ENCODE peak calls at places on chromosomes 3 and 15, in six cellular contexts. One of them, this sample, is unnamed.

GRCh38 chr3:181264491-181264890 is 275.0 kb upstream of the DNAJC19 start:
- DNase-seq in HTR-8/SVneo: no peak
- DNase-seq in HEK293T: no peak
- DNase-seq in activated T-cell treated with anti-CD3 and anti-CD28 coated beads for 48 hours: no peak
- DNase-seq in fibroblast of gingiva: no peak
- DNase-seq in colonic mucosa: no peak
- DNase-seq in this sample: no peak

GRCh38 chr15:73352082-73352481 is 16.7 kb downstream of the HCN4 start:
- DNase-seq in HEK293T: no peak
- DNase-seq in fibroblast of gingiva: no peak
- DNase-seq in activated T-cell treated with anti-CD3 and anti-CD28 coated beads for 48 hours: no peak
- DNase-seq in colonic mucosa: no peak
- DNase-seq in HTR-8/SVneo: no peak
- DNase-seq in this sample: no peak

GRCh38 chr15:69395991-69396390 is 18.2 kb upstream of the KIF23 start:
- DNase-seq in fibroblast of gingiva: no peak
- DNase-seq in activated T-cell treated with anti-CD3 and anti-CD28 coated beads for 48 hours: no peak
- DNase-seq in colonic mucosa: no peak
- DNase-seq in HEK293T: no peak
- DNase-seq in HTR-8/SVneo: no peak
- DNase-seq in this sample: no peak

GRCh38 chr3:184537885-184538599 is 23.5 kb upstream of the EPHB3 start:
- DNase-seq in fibroblast of gingiva: no peak
- DNase-seq in activated T-cell treated with anti-CD3 and anti-CD28 coated beads for 48 hours: no peak
- DNase-seq in HEK293T: no peak
- DNase-seq in colonic mucosa: no peak
- DNase-seq in HTR-8/SVneo: no peak
- DNase-seq in this sample: no peak

GRCh38 chr3:122689587-122689986 is 8.9 kb downstream of the PARP14 start:
- DNase-seq in colonic mucosa: no peak
- DNase-seq in HEK293T: no peak
- DNase-seq in activated T-cell treated with anti-CD3 and anti-CD28 coated beads for 48 hours: no peak
- DNase-seq in HTR-8/SVneo: no peak
- DNase-seq in fibroblast of gingiva: no peak
- DNase-seq in this sample: no peak

GRCh38 chr15:42704492-42704926 is 32.4 kb downstream of the CDAN1 start:
- DNase-seq in HEK293T: peak; percentile 60
- DNase-seq in activated T-cell treated with anti-CD3 and anti-CD28 coated beads for 48 hours: peak; percentile 31
- DNase-seq in fibroblast of gingiva: peak; percentile 49
- DNase-seq in colonic mucosa: peak; percentile 68
- DNase-seq in HTR-8/SVneo: peak; percentile 74
- DNase-seq in this sample: peak; percentile 65

GRCh38 chr3:134822065-134822464 is 27.0 kb downstream of the EPHB1 start:
- DNase-seq in HTR-8/SVneo: no peak
- DNase-seq in fibroblast of gingiva: no peak
- DNase-seq in activated T-cell treated with anti-CD3 and anti-CD28 coated beads for 48 hours: no peak
- DNase-seq in colonic mucosa: no peak
- DNase-seq in HEK293T: no peak
- DNase-seq in this sample: no peak

GRCh38 chr3:14883226-14883625 is 64.2 kb upstream of the NR2C2 start:
- DNase-seq in HEK293T: no peak
- DNase-seq in fibroblast of gingiva: no peak
- DNase-seq in HTR-8/SVneo: no peak
- DNase-seq in colonic mucosa: no peak
- DNase-seq in activated T-cell treated with anti-CD3 and anti-CD28 coated beads for 48 hours: no peak
- DNase-seq in this sample: no peak

GRCh38 chr15:73948982-73949381 is 22.7 kb downstream of the LOXL1 start:
- DNase-seq in fibroblast of gingiva: no peak
- DNase-seq in colonic mucosa: no peak
- DNase-seq in HEK293T: no peak
- DNase-seq in activated T-cell treated with anti-CD3 and anti-CD28 coated beads for 48 hours: no peak
- DNase-seq in HTR-8/SVneo: no peak
- DNase-seq in this sample: no peak

GRCh38 chr3:188294823-188295487 is 141.0 kb downstream of the LPP start:
- DNase-seq in colonic mucosa: peak; percentile 41
- DNase-seq in HTR-8/SVneo: peak; percentile 61
- DNase-seq in HEK293T: no peak
- DNase-seq in activated T-cell treated with anti-CD3 and anti-CD28 coated beads for 48 hours: no peak
- DNase-seq in fibroblast of gingiva: peak; percentile 89
- DNase-seq in this sample: peak; percentile 89

GRCh38 chr3:124833710-124834332 is 53.3 kb downstream of the ITGB5 start:
- DNase-seq in colonic mucosa: no peak
- DNase-seq in activated T-cell treated with anti-CD3 and anti-CD28 coated beads for 48 hours: no peak
- DNase-seq in HEK293T: no peak
- DNase-seq in fibroblast of gingiva: no peak
- DNase-seq in HTR-8/SVneo: no peak
- DNase-seq in this sample: no peak

GRCh38 chr3:114128231-114128630 is 50.6 kb downstream of the DRD3 start:
- DNase-seq in HTR-8/SVneo: no peak
- DNase-seq in HEK293T: no peak
- DNase-seq in colonic mucosa: no peak
- DNase-seq in activated T-cell treated with anti-CD3 and anti-CD28 coated beads for 48 hours: no peak
- DNase-seq in fibroblast of gingiva: no peak
- DNase-seq in this sample: no peak

GRCh38 chr3:18208856-18209255 is 216.3 kb downstream of the SATB1 start:
- DNase-seq in fibroblast of gingiva: no peak
- DNase-seq in HEK293T: no peak
- DNase-seq in activated T-cell treated with anti-CD3 and anti-CD28 coated beads for 48 hours: no peak
- DNase-seq in HTR-8/SVneo: no peak
- DNase-seq in colonic mucosa: no peak
- DNase-seq in this sample: no peak

GRCh38 chr15:58840048-58840447 is 68.9 kb downstream of the MINDY2 start:
- DNase-seq in fibroblast of gingiva: peak; percentile 36
- DNase-seq in HTR-8/SVneo: no peak
- DNase-seq in activated T-cell treated with anti-CD3 and anti-CD28 coated beads for 48 hours: no peak
- DNase-seq in colonic mucosa: no peak
- DNase-seq in HEK293T: no peak
- DNase-seq in this sample: no peak

GRCh38 chr15:93202405-93202804 is 113.4 kb upstream of the RGMA start:
- DNase-seq in HEK293T: no peak
- DNase-seq in HTR-8/SVneo: no peak
- DNase-seq in fibroblast of gingiva: no peak
- DNase-seq in colonic mucosa: no peak
- DNase-seq in activated T-cell treated with anti-CD3 and anti-CD28 coated beads for 48 hours: no peak
- DNase-seq in this sample: no peak

GRCh38 chr15:52284164-52284563 is 11.4 kb downstream of the MYO5C start:
- DNase-seq in HEK293T: peak; percentile 9
- DNase-seq in colonic mucosa: no peak
- DNase-seq in HTR-8/SVneo: no peak
- DNase-seq in fibroblast of gingiva: no peak
- DNase-seq in activated T-cell treated with anti-CD3 and anti-CD28 coated beads for 48 hours: no peak
- DNase-seq in this sample: peak; percentile 59

GRCh38 chr15:37981781-37982180 is 47.3 kb downstream of the TMCO5A start:
- DNase-seq in HTR-8/SVneo: peak; percentile 5
- DNase-seq in HEK293T: no peak
- DNase-seq in fibroblast of gingiva: peak; percentile 59
- DNase-seq in colonic mucosa: no peak
- DNase-seq in activated T-cell treated with anti-CD3 and anti-CD28 coated beads for 48 hours: no peak
- DNase-seq in this sample: peak; percentile 71

GRCh38 chr3:194141415-194142155 is 5.6 kb downstream of the HES1 start:
- DNase-seq in HEK293T: peak; percentile 62
- DNase-seq in activated T-cell treated with anti-CD3 and anti-CD28 coated beads for 48 hours: peak; percentile 71
- DNase-seq in colonic mucosa: peak; percentile 91
- DNase-seq in fibroblast of gingiva: peak; percentile 75
- DNase-seq in HTR-8/SVneo: peak; percentile 82
- DNase-seq in this sample: peak; percentile 92

GRCh38 chr15:36805278-36805677 is 225.9 kb downstream of the CDIN1 start:
- DNase-seq in HTR-8/SVneo: no peak
- DNase-seq in HEK293T: no peak
- DNase-seq in colonic mucosa: no peak
- DNase-seq in activated T-cell treated with anti-CD3 and anti-CD28 coated beads for 48 hours: no peak
- DNase-seq in fibroblast of gingiva: no peak
- DNase-seq in this sample: no peak

GRCh38 chr3:98531622-98532274 is at the start of gene GPR15:
- DNase-seq in HEK293T: no peak
- DNase-seq in fibroblast of gingiva: no peak
- DNase-seq in activated T-cell treated with anti-CD3 and anti-CD28 coated beads for 48 hours: no peak
- DNase-seq in HTR-8/SVneo: no peak
- DNase-seq in colonic mucosa: no peak
- DNase-seq in this sample: no peak

GRCh38 chr3:127544806-127545545 is 45.6 kb downstream of the TPRA1 start:
- DNase-seq in HTR-8/SVneo: no peak
- DNase-seq in HEK293T: no peak
- DNase-seq in activated T-cell treated with anti-CD3 and anti-CD28 coated beads for 48 hours: no peak
- DNase-seq in fibroblast of gingiva: no peak
- DNase-seq in colonic mucosa: peak; percentile 22
- DNase-seq in this sample: no peak

GRCh38 chr3:124044961-124045360 is 53.0 kb upstream of the ROPN1 start:
- DNase-seq in fibroblast of gingiva: no peak
- DNase-seq in activated T-cell treated with anti-CD3 and anti-CD28 coated beads for 48 hours: no peak
- DNase-seq in HEK293T: no peak
- DNase-seq in HTR-8/SVneo: no peak
- DNase-seq in colonic mucosa: no peak
- DNase-seq in this sample: no peak

GRCh38 chr15:89857673-89858072 is 36.1 kb downstream of the AP3S2 start:
- DNase-seq in HTR-8/SVneo: no peak
- DNase-seq in colonic mucosa: peak; percentile 82
- DNase-seq in HEK293T: no peak
- DNase-seq in fibroblast of gingiva: no peak
- DNase-seq in activated T-cell treated with anti-CD3 and anti-CD28 coated beads for 48 hours: no peak
- DNase-seq in this sample: no peak

GRCh38 chr15:95362306-95362705 is 968.2 kb upstream of the NR2F2 start:
- DNase-seq in fibroblast of gingiva: no peak
- DNase-seq in colonic mucosa: no peak
- DNase-seq in HTR-8/SVneo: no peak
- DNase-seq in activated T-cell treated with anti-CD3 and anti-CD28 coated beads for 48 hours: no peak
- DNase-seq in HEK293T: no peak
- DNase-seq in this sample: no peak

GRCh38 chr15:48806151-48806550 is 4.7 kb downstream of the CEP152 start:
- DNase-seq in HEK293T: no peak
- DNase-seq in colonic mucosa: no peak
- DNase-seq in fibroblast of gingiva: peak; percentile 26
- DNase-seq in HTR-8/SVneo: no peak
- DNase-seq in activated T-cell treated with anti-CD3 and anti-CD28 coated beads for 48 hours: no peak
- DNase-seq in this sample: no peak

GRCh38 chr15:84910928-84911623 is 26.6 kb downstream of the SLC28A1 start:
- DNase-seq in HTR-8/SVneo: no peak
- DNase-seq in activated T-cell treated with anti-CD3 and anti-CD28 coated beads for 48 hours: no peak
- DNase-seq in fibroblast of gingiva: no peak
- DNase-seq in colonic mucosa: no peak
- DNase-seq in HEK293T: no peak
- DNase-seq in this sample: no peak

GRCh38 chr3:14857506-14857905 is 38.7 kb downstream of the FGD5 start:
- DNase-seq in activated T-cell treated with anti-CD3 and anti-CD28 coated beads for 48 hours: no peak
- DNase-seq in HEK293T: no peak
- DNase-seq in HTR-8/SVneo: no peak
- DNase-seq in colonic mucosa: no peak
- DNase-seq in fibroblast of gingiva: no peak
- DNase-seq in this sample: no peak

GRCh38 chr15:82129769-82130168 is 84.0 kb upstream of the MEX3B start:
- DNase-seq in HEK293T: no peak
- DNase-seq in activated T-cell treated with anti-CD3 and anti-CD28 coated beads for 48 hours: no peak
- DNase-seq in colonic mucosa: no peak
- DNase-seq in fibroblast of gingiva: peak; percentile 70
- DNase-seq in HTR-8/SVneo: peak; percentile 84
- DNase-seq in this sample: no peak

GRCh38 chr3:178623666-178624255 is 87.5 kb downstream of the KCNMB2 start:
- DNase-seq in activated T-cell treated with anti-CD3 and anti-CD28 coated beads for 48 hours: no peak
- DNase-seq in HTR-8/SVneo: no peak
- DNase-seq in colonic mucosa: no peak
- DNase-seq in fibroblast of gingiva: no peak
- DNase-seq in HEK293T: no peak
- DNase-seq in this sample: no peak

GRCh38 chr3:152471814-152472605 is 203.3 kb downstream of the MBNL1 start:
- DNase-seq in fibroblast of gingiva: peak; percentile 59
- DNase-seq in colonic mucosa: peak; percentile 82
- DNase-seq in HEK293T: peak; percentile 40
- DNase-seq in HTR-8/SVneo: peak; percentile 39
- DNase-seq in activated T-cell treated with anti-CD3 and anti-CD28 coated beads for 48 hours: peak; percentile 48
- DNase-seq in this sample: peak; percentile 80

GRCh38 chr15:52760562-52760961 is 29.6 kb downstream of the ONECUT1 start:
- DNase-seq in HTR-8/SVneo: no peak
- DNase-seq in fibroblast of gingiva: no peak
- DNase-seq in colonic mucosa: no peak
- DNase-seq in HEK293T: no peak
- DNase-seq in activated T-cell treated with anti-CD3 and anti-CD28 coated beads for 48 hours: no peak
- DNase-seq in this sample: no peak